ENCODE peak calls at places on chromosome 4, in eight cellular contexts. One of them, this sample, is unnamed.

GRCh38 chr4:182205293-182205692 is 37.9 kb upstream of the TENM3 start:
- DNase-seq in neural progenitor cell: no peak
- DNase-seq in GM23248: no peak
- DNase-seq in hepatocyte: no peak
- DNase-seq in GM23338: no peak
- DNase-seq in PC-3: no peak
- DNase-seq in HCT116: no peak
- DNase-seq in SK-N-SH: no peak
- DNase-seq in this sample: no peak

GRCh38 chr4:21991050-21991449 is 42.5 kb upstream of the KCNIP4 start:
- DNase-seq in neural progenitor cell: no peak
- DNase-seq in GM23248: peak; percentile 22
- DNase-seq in hepatocyte: peak; percentile 16
- DNase-seq in GM23338: no peak
- DNase-seq in PC-3: no peak
- DNase-seq in HCT116: no peak
- DNase-seq in SK-N-SH: no peak
- DNase-seq in this sample: no peak

GRCh38 chr4:121209171-121209570 is 45.0 kb upstream of the TNIP3 start:
- DNase-seq in neural progenitor cell: no peak
- DNase-seq in GM23248: no peak
- DNase-seq in hepatocyte: no peak
- DNase-seq in GM23338: no peak
- DNase-seq in PC-3: no peak
- DNase-seq in HCT116: no peak
- DNase-seq in SK-N-SH: no peak
- DNase-seq in this sample: no peak

GRCh38 chr4:8077181-8078108 is 81.2 kb downstream of the ABLIM2 start:
- DNase-seq in neural progenitor cell: no peak
- DNase-seq in GM23248: no peak
- DNase-seq in hepatocyte: no peak
- DNase-seq in GM23338: no peak
- DNase-seq in PC-3: no peak
- DNase-seq in HCT116: no peak
- DNase-seq in SK-N-SH: no peak
- DNase-seq in this sample: no peak

GRCh38 chr4:17762705-17763104 is 18.7 kb downstream of the FAM184B start:
- DNase-seq in neural progenitor cell: no peak
- DNase-seq in GM23248: peak; percentile 59
- DNase-seq in hepatocyte: no peak
- DNase-seq in GM23338: peak; percentile 20
- DNase-seq in PC-3: peak; percentile 60
- DNase-seq in HCT116: no peak
- DNase-seq in SK-N-SH: no peak
- DNase-seq in this sample: peak; percentile 23

GRCh38 chr4:139823746-139824145 is 158.1 kb downstream of the MGST2 start:
- DNase-seq in neural progenitor cell: no peak
- DNase-seq in GM23248: no peak
- DNase-seq in hepatocyte: no peak
- DNase-seq in GM23338: no peak
- DNase-seq in PC-3: no peak
- DNase-seq in HCT116: no peak
- DNase-seq in SK-N-SH: no peak
- DNase-seq in this sample: no peak

GRCh38 chr4:7831858-7832257 is 107.8 kb downstream of the AFAP1 start:
- DNase-seq in neural progenitor cell: no peak
- DNase-seq in GM23248: no peak
- DNase-seq in hepatocyte: no peak
- DNase-seq in GM23338: no peak
- DNase-seq in PC-3: no peak
- DNase-seq in HCT116: no peak
- DNase-seq in SK-N-SH: no peak
- DNase-seq in this sample: no peak

GRCh38 chr4:71406459-71406963 is 67.7 kb downstream of the SLC4A4 start:
- DNase-seq in neural progenitor cell: no peak
- DNase-seq in GM23248: peak; percentile 53
- DNase-seq in hepatocyte: no peak
- DNase-seq in GM23338: no peak
- DNase-seq in PC-3: peak; percentile 56
- DNase-seq in HCT116: no peak
- DNase-seq in SK-N-SH: no peak
- DNase-seq in this sample: no peak

GRCh38 chr4:6625256-6625655 is 15.2 kb upstream of the MRFAP1 start:
- DNase-seq in neural progenitor cell: no peak
- DNase-seq in GM23248: no peak
- DNase-seq in hepatocyte: no peak
- DNase-seq in GM23338: no peak
- DNase-seq in PC-3: no peak
- DNase-seq in HCT116: no peak
- DNase-seq in SK-N-SH: peak; percentile 16
- DNase-seq in this sample: no peak

GRCh38 chr4:41148292-41148691 is 66.0 kb downstream of the APBB2 start:
- DNase-seq in neural progenitor cell: no peak
- DNase-seq in GM23248: peak; percentile 29
- DNase-seq in hepatocyte: no peak
- DNase-seq in GM23338: no peak
- DNase-seq in PC-3: no peak
- DNase-seq in HCT116: no peak
- DNase-seq in SK-N-SH: no peak
- DNase-seq in this sample: no peak

GRCh38 chr4:113169368-113169767 is 119.9 kb downstream of the ANK2 start:
- DNase-seq in neural progenitor cell: peak; percentile 56
- DNase-seq in GM23248: no peak
- DNase-seq in hepatocyte: no peak
- DNase-seq in GM23338: peak; percentile 86
- DNase-seq in PC-3: peak; percentile 6
- DNase-seq in HCT116: no peak
- DNase-seq in SK-N-SH: no peak
- DNase-seq in this sample: no peak

GRCh38 chr4:1168291-1169031 is 3.9 kb downstream of the SPON2 start:
- DNase-seq in neural progenitor cell: no peak
- DNase-seq in GM23248: no peak
- DNase-seq in hepatocyte: no peak
- DNase-seq in GM23338: no peak
- DNase-seq in PC-3: no peak
- DNase-seq in HCT116: no peak
- DNase-seq in SK-N-SH: no peak
- DNase-seq in this sample: no peak

GRCh38 chr4:2870098-2870497 is 26.5 kb downstream of the ADD1 start:
- DNase-seq in neural progenitor cell: no peak
- DNase-seq in GM23248: no peak
- DNase-seq in hepatocyte: no peak
- DNase-seq in GM23338: no peak
- DNase-seq in PC-3: no peak
- DNase-seq in HCT116: no peak
- DNase-seq in SK-N-SH: no peak
- DNase-seq in this sample: no peak
- H3K4me1 ChIP-seq in neural progenitor cell: peaks cover 36% of the 10 kb centered on the region
- H3K4me1 ChIP-seq in GM23248: peaks cover 31% of the 10 kb centered on the region
- H3K4me1 ChIP-seq in hepatocyte: peaks cover 62% of the 10 kb centered on the region
- H3K4me1 ChIP-seq in GM23338: peaks cover 54% of the 10 kb centered on the region
- H3K4me1 ChIP-seq in PC-3: peaks cover 6% of the 10 kb centered on the region
- H3K4me1 ChIP-seq in HCT116: peaks cover 8% of the 10 kb centered on the region
- H3K4me1 ChIP-seq in SK-N-SH: peaks cover 40% of the 10 kb centered on the region
- H3K4me1 ChIP-seq in this sample: peaks cover 6% of the 10 kb centered on the region

DNA sequence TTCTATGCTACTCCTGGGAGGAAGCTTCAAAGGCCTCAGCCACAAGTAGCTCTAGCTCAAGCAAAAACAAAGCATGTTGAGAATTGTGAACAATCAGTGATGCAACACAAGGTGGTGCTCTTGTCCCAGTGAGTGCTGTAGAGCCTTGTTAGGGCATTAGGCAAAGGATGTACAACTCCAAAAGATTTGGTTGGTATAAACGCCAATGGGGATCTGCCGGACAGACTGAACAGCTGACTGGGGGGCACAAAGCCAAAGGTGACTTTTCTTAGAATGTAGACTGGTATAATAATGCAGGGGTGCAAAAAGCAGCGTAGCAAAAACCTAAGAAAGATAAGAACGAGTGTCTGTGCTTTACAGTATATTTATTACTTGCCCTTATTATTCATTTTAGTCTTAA is 62.6 kb upstream of the ALB start:
- DNase-seq in neural progenitor cell: peak; percentile 79
- DNase-seq in GM23248: peak; percentile 69
- DNase-seq in hepatocyte: peak; percentile 75
- DNase-seq in GM23338: peak; percentile 78
- DNase-seq in PC-3: peak; percentile 77
- DNase-seq in HCT116: peak; percentile 33
- DNase-seq in SK-N-SH: peak; percentile 11
- DNase-seq in this sample: peak; percentile 60
- TF ChIP-seq EZH2phosphoT487 in neural progenitor cell: no peak
- TF ChIP-seq EZH2phosphoT487 in GM23248: no peak
- TF ChIP-seq EZH2phosphoT487 in hepatocyte: no peak
- TF ChIP-seq EZH2phosphoT487 in GM23338: no peak
- TF ChIP-seq EZH2phosphoT487 in PC-3: no peak
- TF ChIP-seq EZH2phosphoT487 in HCT116: no peak
- TF ChIP-seq EZH2phosphoT487 in SK-N-SH: no peak
- TF ChIP-seq EZH2phosphoT487 in this sample: no peak

GRCh38 chr4:39341075-39341725 is 25.0 kb downstream of the RFC1 start:
- DNase-seq in neural progenitor cell: no peak
- DNase-seq in GM23248: no peak
- DNase-seq in hepatocyte: peak; percentile 23
- DNase-seq in GM23338: no peak
- DNase-seq in PC-3: no peak
- DNase-seq in HCT116: no peak
- DNase-seq in SK-N-SH: no peak
- DNase-seq in this sample: no peak
- H3K27ac ChIP-seq in neural progenitor cell: no peak overlapping the region
- H3K27ac ChIP-seq in GM23248: no peak overlapping the region
- H3K27ac ChIP-seq in hepatocyte: peak overlapping the region; percentile 70
- H3K27ac ChIP-seq in GM23338: no peak overlapping the region
- H3K27ac ChIP-seq in PC-3: no peak overlapping the region
- H3K27ac ChIP-seq in HCT116: no peak overlapping the region
- H3K27ac ChIP-seq in SK-N-SH: no peak overlapping the region
- H3K27ac ChIP-seq in this sample: no peak overlapping the region

DNA sequence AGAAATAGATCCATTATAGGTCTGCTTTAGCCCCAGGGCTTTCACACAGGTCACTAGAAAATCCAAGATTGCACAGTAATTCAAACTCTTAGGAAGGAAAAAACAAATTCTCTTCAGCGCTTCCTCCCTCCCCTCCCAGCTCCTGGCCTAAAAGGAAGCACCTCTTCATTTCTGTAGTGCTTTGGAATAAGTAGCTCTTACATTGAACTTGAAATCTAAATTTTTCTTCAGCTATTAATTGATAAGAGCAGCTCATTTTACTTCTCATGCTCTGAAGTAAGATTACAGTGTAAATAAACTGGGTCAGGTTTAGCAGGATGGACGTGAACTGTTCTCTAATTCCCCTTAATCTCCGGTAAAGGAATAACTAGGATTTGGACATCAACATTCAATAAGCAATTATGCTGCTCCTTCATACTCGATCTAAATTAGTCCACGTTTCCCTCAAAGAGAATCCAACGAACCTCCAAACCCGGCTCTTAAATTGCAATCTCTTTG is 10.9 kb upstream of the SEL1L3 start:
- DNase-seq in neural progenitor cell: no peak
- DNase-seq in GM23248: no peak
- DNase-seq in hepatocyte: no peak
- DNase-seq in GM23338: no peak
- DNase-seq in PC-3: no peak
- DNase-seq in HCT116: no peak
- DNase-seq in SK-N-SH: no peak
- DNase-seq in this sample: no peak
- H3K4me1 ChIP-seq in neural progenitor cell: peaks cover 8% of the 10 kb centered on the region
- H3K4me1 ChIP-seq in GM23248: no peaks in the 10 kb centered on the region
- H3K4me1 ChIP-seq in hepatocyte: no peaks in the 10 kb centered on the region
- H3K4me1 ChIP-seq in GM23338: peaks cover 5% of the 10 kb centered on the region
- H3K4me1 ChIP-seq in PC-3: no peaks in the 10 kb centered on the region
- H3K4me1 ChIP-seq in HCT116: no peaks in the 10 kb centered on the region
- H3K4me1 ChIP-seq in SK-N-SH: no peaks in the 10 kb centered on the region
- H3K4me1 ChIP-seq in this sample: peaks cover 100% of the 10 kb centered on the region

DNA sequence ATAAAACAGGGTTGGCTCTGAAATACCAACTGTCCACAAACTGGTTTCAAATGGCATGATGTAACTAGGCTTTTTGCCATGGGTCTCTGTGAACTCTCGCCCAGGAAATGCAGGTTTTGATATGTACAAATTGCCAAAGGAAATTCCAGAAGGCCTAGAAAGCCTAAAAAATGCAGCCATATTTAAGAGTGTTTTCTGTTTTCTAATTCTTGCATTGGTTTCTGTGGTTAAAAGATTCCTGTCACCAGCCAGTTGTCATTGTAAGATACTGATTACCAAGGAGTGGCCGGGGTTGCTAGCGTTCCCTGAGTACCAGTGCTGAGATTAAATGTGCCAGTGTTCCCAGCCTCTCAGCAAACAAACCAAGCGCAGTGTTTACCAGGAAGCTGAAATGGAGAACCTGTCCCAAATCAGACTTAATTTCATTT is 53.9 kb upstream of the SORBS2 start:
- DNase-seq in neural progenitor cell: no peak
- DNase-seq in GM23248: peak; percentile 43
- DNase-seq in hepatocyte: no peak
- DNase-seq in GM23338: peak; percentile 23
- DNase-seq in PC-3: peak; percentile 80
- DNase-seq in HCT116: no peak
- DNase-seq in SK-N-SH: no peak
- DNase-seq in this sample: no peak
- TF ChIP-seq EZH2phosphoT487 in neural progenitor cell: no peak
- TF ChIP-seq EZH2phosphoT487 in GM23248: no peak
- TF ChIP-seq EZH2phosphoT487 in hepatocyte: no peak
- TF ChIP-seq EZH2phosphoT487 in GM23338: no peak
- TF ChIP-seq EZH2phosphoT487 in PC-3: no peak
- TF ChIP-seq EZH2phosphoT487 in HCT116: no peak
- TF ChIP-seq EZH2phosphoT487 in SK-N-SH: no peak
- TF ChIP-seq EZH2phosphoT487 in this sample: no peak

DNA sequence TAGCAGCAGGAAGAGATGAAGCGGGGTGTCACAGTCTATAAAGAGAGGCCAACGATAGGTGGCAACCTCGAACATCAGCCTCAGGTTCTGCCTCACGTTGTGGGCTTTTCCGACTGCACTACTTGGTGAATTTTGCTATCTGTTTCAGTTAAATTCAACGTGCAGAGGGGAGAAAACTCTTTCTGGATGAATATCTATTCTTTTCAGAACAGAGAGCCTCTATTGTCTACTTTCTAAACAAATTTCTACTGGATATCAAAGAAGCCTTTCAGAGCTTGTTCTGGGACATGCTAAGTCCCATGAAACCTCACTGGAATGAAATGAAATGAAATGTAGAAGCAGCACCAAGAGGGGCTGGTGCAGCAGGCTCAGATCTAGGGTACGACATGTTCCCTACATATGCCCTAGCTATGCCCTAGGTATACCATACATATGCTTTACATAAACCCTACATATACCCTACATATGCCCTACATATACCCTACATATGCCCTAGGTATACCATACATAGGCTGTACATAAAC is 116.5 kb upstream of the TRIM2 start:
- DNase-seq in neural progenitor cell: no peak
- DNase-seq in GM23248: no peak
- DNase-seq in hepatocyte: no peak
- DNase-seq in GM23338: no peak
- DNase-seq in PC-3: no peak
- DNase-seq in HCT116: no peak
- DNase-seq in SK-N-SH: no peak
- DNase-seq in this sample: no peak
- H3K27ac ChIP-seq in neural progenitor cell: no peak overlapping the region
- H3K27ac ChIP-seq in GM23248: no peak overlapping the region
- H3K27ac ChIP-seq in hepatocyte: no peak overlapping the region
- H3K27ac ChIP-seq in GM23338: no peak overlapping the region
- H3K27ac ChIP-seq in PC-3: no peak overlapping the region
- H3K27ac ChIP-seq in HCT116: no peak overlapping the region
- H3K27ac ChIP-seq in SK-N-SH: no peak overlapping the region
- H3K27ac ChIP-seq in this sample: no peak overlapping the region

This sample was measured in OCI-LY7.